ENCODE peak calls at places on chromosomes 4 and X, in ten cellular contexts. One of them, this sample, is unnamed.

GRCh38 chr4:84940960-84941359 is 25.5 kb downstream of the WDFY3 start:
- DNase-seq in A549: no peak
- DNase-seq in cardiac muscle cell: no peak
- DNase-seq in osteocyte: no peak
- DNase-seq in GM10248: no peak
- DNase-seq in activated CD8-positive, alpha-beta T cell treated with anti-CD3 and anti-CD28 coated beads for 36 hours: no peak
- DNase-seq in uterus: no peak
- DNase-seq in fibroblast of the aortic adventitia: no peak
- DNase-seq in Calu3: no peak
- DNase-seq in IMR-90: no peak
- DNase-seq in this sample: no peak

GRCh38 chr4:153950100-153950979 is 161.5 kb upstream of the SFRP2 start:
- DNase-seq in Calu3: peak
- DNase-seq in activated CD8-positive, alpha-beta T cell treated with anti-CD3 and anti-CD28 coated beads for 36 hours: peak
- DNase-seq in fibroblast of the aortic adventitia: no peak
- DNase-seq in osteocyte: no peak
- DNase-seq in A549: no peak
- DNase-seq in cardiac muscle cell: no peak
- DNase-seq in uterus: no peak
- DNase-seq in GM10248: no peak
- DNase-seq in IMR-90: no peak
- DNase-seq in this sample: no peak

GRCh38 chr4:107261241-107261874 is 225.2 kb upstream of the DKK2 start:
- DNase-seq in fibroblast of the aortic adventitia: peak
- DNase-seq in uterus: no peak
- DNase-seq in A549: no peak
- DNase-seq in Calu3: no peak
- DNase-seq in IMR-90: no peak
- DNase-seq in GM10248: no peak
- DNase-seq in activated CD8-positive, alpha-beta T cell treated with anti-CD3 and anti-CD28 coated beads for 36 hours: no peak
- DNase-seq in osteocyte: no peak
- DNase-seq in cardiac muscle cell: no peak
- DNase-seq in this sample: no peak

GRCh38 chr4:15920723-15921591 is 17.6 kb downstream of the FGFBP1 start:
- DNase-seq in osteocyte: peak
- DNase-seq in cardiac muscle cell: peak
- DNase-seq in activated CD8-positive, alpha-beta T cell treated with anti-CD3 and anti-CD28 coated beads for 36 hours: no peak
- DNase-seq in Calu3: peak
- DNase-seq in GM10248: no peak
- DNase-seq in A549: peak
- DNase-seq in fibroblast of the aortic adventitia: peak
- DNase-seq in uterus: peak
- DNase-seq in IMR-90: peak
- DNase-seq in this sample: no peak

GRCh38 chrX:138127314-138127713 is 561.4 kb downstream of the ZIC3 start:
- DNase-seq in IMR-90: no peak
- DNase-seq in A549: no peak
- DNase-seq in uterus: no peak
- DNase-seq in GM10248: no peak
- DNase-seq in fibroblast of the aortic adventitia: no peak
- DNase-seq in osteocyte: no peak
- DNase-seq in Calu3: no peak
- DNase-seq in activated CD8-positive, alpha-beta T cell treated with anti-CD3 and anti-CD28 coated beads for 36 hours: no peak
- DNase-seq in cardiac muscle cell: no peak
- DNase-seq in this sample: no peak

GRCh38 chr4:40546506-40546905 is 83.2 kb downstream of the RBM47 start:
- DNase-seq in A549: no peak
- DNase-seq in GM10248: no peak
- DNase-seq in cardiac muscle cell: no peak
- DNase-seq in IMR-90: no peak
- DNase-seq in fibroblast of the aortic adventitia: no peak
- DNase-seq in osteocyte: no peak
- DNase-seq in uterus: no peak
- DNase-seq in Calu3: no peak
- DNase-seq in activated CD8-positive, alpha-beta T cell treated with anti-CD3 and anti-CD28 coated beads for 36 hours: no peak
- DNase-seq in this sample: no peak

GRCh38 chr4:165861378-165861777 is 11.7 kb upstream of the TLL1 start:
- DNase-seq in GM10248: no peak
- DNase-seq in uterus: no peak
- DNase-seq in fibroblast of the aortic adventitia: no peak
- DNase-seq in Calu3: no peak
- DNase-seq in activated CD8-positive, alpha-beta T cell treated with anti-CD3 and anti-CD28 coated beads for 36 hours: no peak
- DNase-seq in IMR-90: no peak
- DNase-seq in A549: no peak
- DNase-seq in osteocyte: no peak
- DNase-seq in cardiac muscle cell: no peak
- DNase-seq in this sample: no peak

GRCh38 chrX:43813898-43814297 is 68.4 kb downstream of the MAOB start:
- DNase-seq in Calu3: peak
- DNase-seq in GM10248: no peak
- DNase-seq in fibroblast of the aortic adventitia: peak
- DNase-seq in IMR-90: no peak
- DNase-seq in uterus: no peak
- DNase-seq in activated CD8-positive, alpha-beta T cell treated with anti-CD3 and anti-CD28 coated beads for 36 hours: peak
- DNase-seq in A549: no peak
- DNase-seq in osteocyte: no peak
- DNase-seq in cardiac muscle cell: peak
- DNase-seq in this sample: no peak

GRCh38 chr4:27861802-27862201 is 1001.2 kb downstream of the STIM2 start:
- DNase-seq in osteocyte: no peak
- DNase-seq in cardiac muscle cell: no peak
- DNase-seq in IMR-90: peak
- DNase-seq in A549: no peak
- DNase-seq in GM10248: no peak
- DNase-seq in Calu3: no peak
- DNase-seq in fibroblast of the aortic adventitia: peak
- DNase-seq in activated CD8-positive, alpha-beta T cell treated with anti-CD3 and anti-CD28 coated beads for 36 hours: no peak
- DNase-seq in uterus: no peak
- DNase-seq in this sample: peak

GRCh38 chr4:185209031-185209851 is at the start of gene SNX25:
- DNase-seq in IMR-90: peak
- DNase-seq in fibroblast of the aortic adventitia: peak
- DNase-seq in cardiac muscle cell: peak
- DNase-seq in uterus: peak
- DNase-seq in osteocyte: peak
- DNase-seq in Calu3: peak
- DNase-seq in GM10248: peak
- DNase-seq in A549: peak
- DNase-seq in activated CD8-positive, alpha-beta T cell treated with anti-CD3 and anti-CD28 coated beads for 36 hours: peak
- DNase-seq in this sample: peak

GRCh38 chrX:31508338-31508737 is 436.5 kb upstream of the FTHL17 start:
- DNase-seq in A549: no peak
- DNase-seq in uterus: no peak
- DNase-seq in Calu3: peak
- DNase-seq in GM10248: no peak
- DNase-seq in fibroblast of the aortic adventitia: peak
- DNase-seq in osteocyte: no peak
- DNase-seq in IMR-90: peak
- DNase-seq in cardiac muscle cell: peak
- DNase-seq in activated CD8-positive, alpha-beta T cell treated with anti-CD3 and anti-CD28 coated beads for 36 hours: no peak
- DNase-seq in this sample: no peak

GRCh38 chr4:56941403-56941802 is 33.7 kb downstream of the REST start:
- DNase-seq in IMR-90: no peak
- DNase-seq in activated CD8-positive, alpha-beta T cell treated with anti-CD3 and anti-CD28 coated beads for 36 hours: no peak
- DNase-seq in Calu3: no peak
- DNase-seq in fibroblast of the aortic adventitia: no peak
- DNase-seq in osteocyte: no peak
- DNase-seq in uterus: no peak
- DNase-seq in cardiac muscle cell: no peak
- DNase-seq in A549: no peak
- DNase-seq in GM10248: no peak
- DNase-seq in this sample: no peak

GRCh38 chrX:20538974-20539373 is 272.3 kb upstream of the RPS6KA3 start:
- DNase-seq in cardiac muscle cell: no peak
- DNase-seq in fibroblast of the aortic adventitia: no peak
- DNase-seq in A549: no peak
- DNase-seq in GM10248: no peak
- DNase-seq in uterus: no peak
- DNase-seq in osteocyte: no peak
- DNase-seq in Calu3: no peak
- DNase-seq in activated CD8-positive, alpha-beta T cell treated with anti-CD3 and anti-CD28 coated beads for 36 hours: no peak
- DNase-seq in IMR-90: no peak
- DNase-seq in this sample: no peak

GRCh38 chr4:90215286-90215685 is 88.1 kb downstream of the CCSER1 start:
- DNase-seq in IMR-90: no peak
- DNase-seq in osteocyte: no peak
- DNase-seq in A549: no peak
- DNase-seq in activated CD8-positive, alpha-beta T cell treated with anti-CD3 and anti-CD28 coated beads for 36 hours: no peak
- DNase-seq in Calu3: no peak
- DNase-seq in GM10248: no peak
- DNase-seq in uterus: no peak
- DNase-seq in cardiac muscle cell: no peak
- DNase-seq in fibroblast of the aortic adventitia: no peak
- DNase-seq in this sample: no peak

GRCh38 chr4:145956288-145956890 is 17.8 kb upstream of the ZNF827 start:
- DNase-seq in osteocyte: no peak
- DNase-seq in Calu3: peak
- DNase-seq in uterus: peak
- DNase-seq in IMR-90: peak
- DNase-seq in GM10248: peak
- DNase-seq in fibroblast of the aortic adventitia: peak
- DNase-seq in cardiac muscle cell: peak
- DNase-seq in A549: no peak
- DNase-seq in activated CD8-positive, alpha-beta T cell treated with anti-CD3 and anti-CD28 coated beads for 36 hours: peak
- DNase-seq in this sample: peak

GRCh38 chrX:9611436-9612145 is 146.7 kb downstream of the TBL1X start:
- DNase-seq in cardiac muscle cell: no peak
- DNase-seq in GM10248: no peak
- DNase-seq in osteocyte: no peak
- DNase-seq in Calu3: peak
- DNase-seq in fibroblast of the aortic adventitia: no peak
- DNase-seq in uterus: no peak
- DNase-seq in activated CD8-positive, alpha-beta T cell treated with anti-CD3 and anti-CD28 coated beads for 36 hours: no peak
- DNase-seq in A549: no peak
- DNase-seq in IMR-90: no peak
- DNase-seq in this sample: peak

DNA sequence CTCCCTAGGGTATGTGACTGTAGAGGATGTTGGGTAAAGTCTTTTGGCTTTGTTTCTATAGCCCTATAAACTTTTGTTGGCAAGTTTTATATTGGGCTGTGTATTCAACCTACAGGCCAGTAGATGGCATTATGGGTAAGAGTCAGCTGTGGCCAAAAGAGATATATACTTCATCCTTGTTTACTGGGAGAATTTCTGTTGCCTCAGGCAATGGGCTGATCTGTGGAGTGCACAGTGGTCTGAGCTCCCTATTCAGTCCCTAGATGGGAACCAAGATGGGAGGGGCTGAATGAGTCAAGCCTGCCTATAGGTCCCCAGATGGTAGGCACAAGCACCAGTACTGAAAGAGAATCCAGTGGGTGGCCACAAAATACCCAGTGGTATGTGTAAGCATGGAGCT is 580.6 kb downstream of the EPHA5 start:
- DNase-seq in fibroblast of the aortic adventitia: peak
- DNase-seq in A549: no peak
- DNase-seq in Calu3: no peak
- DNase-seq in activated CD8-positive, alpha-beta T cell treated with anti-CD3 and anti-CD28 coated beads for 36 hours: no peak
- DNase-seq in IMR-90: no peak
- DNase-seq in osteocyte: no peak
- DNase-seq in uterus: no peak
- DNase-seq in GM10248: no peak
- DNase-seq in cardiac muscle cell: peak
- DNase-seq in this sample: no peak
- TF ChIP-seq CTCF in fibroblast of the aortic adventitia: peak
- TF ChIP-seq CTCF in A549: no peak
- TF ChIP-seq CTCF in Calu3: no peak
- TF ChIP-seq CTCF in activated CD8-positive, alpha-beta T cell treated with anti-CD3 and anti-CD28 coated beads for 36 hours: no peak
- TF ChIP-seq CTCF in IMR-90: no peak
- TF ChIP-seq CTCF in osteocyte: peak
- TF ChIP-seq CTCF in uterus: no peak
- TF ChIP-seq CTCF in GM10248: no peak
- TF ChIP-seq CTCF in cardiac muscle cell: no peak
- TF ChIP-seq CTCF in this sample: peak

GRCh38 chrX:114073926-114074325 is 510.0 kb upstream of the HTR2C start:
- DNase-seq in A549: no peak
- DNase-seq in IMR-90: no peak
- DNase-seq in cardiac muscle cell: no peak
- DNase-seq in fibroblast of the aortic adventitia: no peak
- DNase-seq in osteocyte: no peak
- DNase-seq in Calu3: no peak
- DNase-seq in activated CD8-positive, alpha-beta T cell treated with anti-CD3 and anti-CD28 coated beads for 36 hours: no peak
- DNase-seq in uterus: no peak
- DNase-seq in GM10248: no peak
- DNase-seq in this sample: no peak

GRCh38 chrX:114071412-114071811 is 512.5 kb upstream of the HTR2C start:
- DNase-seq in GM10248: no peak
- DNase-seq in osteocyte: no peak
- DNase-seq in IMR-90: no peak
- DNase-seq in Calu3: no peak
- DNase-seq in fibroblast of the aortic adventitia: no peak
- DNase-seq in cardiac muscle cell: no peak
- DNase-seq in uterus: no peak
- DNase-seq in A549: no peak
- DNase-seq in activated CD8-positive, alpha-beta T cell treated with anti-CD3 and anti-CD28 coated beads for 36 hours: no peak
- DNase-seq in this sample: no peak

GRCh38 chrX:114077773-114078172 is 506.1 kb upstream of the HTR2C start:
- DNase-seq in IMR-90: no peak
- DNase-seq in osteocyte: no peak
- DNase-seq in uterus: no peak
- DNase-seq in fibroblast of the aortic adventitia: no peak
- DNase-seq in cardiac muscle cell: no peak
- DNase-seq in GM10248: no peak
- DNase-seq in activated CD8-positive, alpha-beta T cell treated with anti-CD3 and anti-CD28 coated beads for 36 hours: no peak
- DNase-seq in A549: no peak
- DNase-seq in Calu3: no peak
- DNase-seq in this sample: no peak

GRCh38 chrX:114075073-114075673 is 508.7 kb upstream of the HTR2C start:
- DNase-seq in fibroblast of the aortic adventitia: peak
- DNase-seq in cardiac muscle cell: no peak
- DNase-seq in IMR-90: no peak
- DNase-seq in Calu3: no peak
- DNase-seq in uterus: no peak
- DNase-seq in A549: no peak
- DNase-seq in osteocyte: no peak
- DNase-seq in GM10248: no peak
- DNase-seq in activated CD8-positive, alpha-beta T cell treated with anti-CD3 and anti-CD28 coated beads for 36 hours: no peak
- DNase-seq in this sample: no peak
- TF ChIP-seq CTCF in fibroblast of the aortic adventitia: peak
- TF ChIP-seq CTCF in cardiac muscle cell: peak
- TF ChIP-seq CTCF in IMR-90: peak
- TF ChIP-seq CTCF in Calu3: no peak
- TF ChIP-seq CTCF in uterus: no peak
- TF ChIP-seq CTCF in A549: peak
- TF ChIP-seq CTCF in osteocyte: peak
- TF ChIP-seq CTCF in GM10248: no peak
- TF ChIP-seq CTCF in activated CD8-positive, alpha-beta T cell treated with anti-CD3 and anti-CD28 coated beads for 36 hours: no peak
- TF ChIP-seq CTCF in this sample: peak

GRCh38 chr4:102827674-102828496 is 534 bp upstream of the UBE2D3 start:
- DNase-seq in activated CD8-positive, alpha-beta T cell treated with anti-CD3 and anti-CD28 coated beads for 36 hours: peak
- DNase-seq in cardiac muscle cell: peak
- DNase-seq in osteocyte: peak
- DNase-seq in fibroblast of the aortic adventitia: peak
- DNase-seq in A549: peak
- DNase-seq in Calu3: peak
- DNase-seq in IMR-90: peak
- DNase-seq in GM10248: peak
- DNase-seq in uterus: peak
- DNase-seq in this sample: peak
- TF ChIP-seq CTCF in activated CD8-positive, alpha-beta T cell treated with anti-CD3 and anti-CD28 coated beads for 36 hours: no peak
- TF ChIP-seq CTCF in cardiac muscle cell: no peak
- TF ChIP-seq CTCF in osteocyte: no peak
- TF ChIP-seq CTCF in fibroblast of the aortic adventitia: no peak
- TF ChIP-seq CTCF in A549: no peak
- TF ChIP-seq CTCF in Calu3: no peak
- TF ChIP-seq CTCF in IMR-90: no peak
- TF ChIP-seq CTCF in GM10248: no peak
- TF ChIP-seq CTCF in uterus: no peak
- TF ChIP-seq CTCF in this sample: peak

GRCh38 chrX:45781901-45782553 is 581.4 kb upstream of the DIPK2B start:
- DNase-seq in uterus: no peak
- DNase-seq in Calu3: no peak
- DNase-seq in osteocyte: no peak
- DNase-seq in IMR-90: peak
- DNase-seq in activated CD8-positive, alpha-beta T cell treated with anti-CD3 and anti-CD28 coated beads for 36 hours: no peak
- DNase-seq in fibroblast of the aortic adventitia: peak
- DNase-seq in cardiac muscle cell: no peak
- DNase-seq in A549: peak
- DNase-seq in GM10248: no peak
- DNase-seq in this sample: no peak
- TF ChIP-seq CTCF in uterus: peak
- TF ChIP-seq CTCF in Calu3: no peak
- TF ChIP-seq CTCF in osteocyte: peak
- TF ChIP-seq CTCF in IMR-90: peak
- TF ChIP-seq CTCF in activated CD8-positive, alpha-beta T cell treated with anti-CD3 and anti-CD28 coated beads for 36 hours: no peak
- TF ChIP-seq CTCF in fibroblast of the aortic adventitia: peak
- TF ChIP-seq CTCF in cardiac muscle cell: peak
- TF ChIP-seq CTCF in A549: peak
- TF ChIP-seq CTCF in GM10248: no peak
- TF ChIP-seq CTCF in this sample: no peak